ENCODE peak calls at places on chromosome 3, in four cellular contexts. One of them, this sample, is unnamed.
A peak's percentile ranks its signal among the peaks of the same experiment; 100 is the strongest.

GRCh38 chr3:22225161-22225560 is 474.2 kb upstream of the ZNF385D start:
- DNase-seq in cardiac muscle cell: peak; percentile 6
- DNase-seq in iPS-NIHi11: peak; percentile 9
- DNase-seq in activated CD8-positive, alpha-beta memory T cell treated with anti-CD3 and anti-CD28 coated beads, Interleukin-2, amount 50 U/mL, for 4 hours: no peak
- DNase-seq in this sample: no peak

GRCh38 chr3:153503873-153504272 is 341.8 kb downstream of the RAP2B start:
- DNase-seq in cardiac muscle cell: no peak
- DNase-seq in iPS-NIHi11: no peak
- DNase-seq in activated CD8-positive, alpha-beta memory T cell treated with anti-CD3 and anti-CD28 coated beads, Interleukin-2, amount 50 U/mL, for 4 hours: no peak
- DNase-seq in this sample: no peak

GRCh38 chr3:134353831-134354611 is 20.2 kb downstream of the AMOTL2 start:
- DNase-seq in cardiac muscle cell: no peak
- DNase-seq in iPS-NIHi11: no peak
- DNase-seq in activated CD8-positive, alpha-beta memory T cell treated with anti-CD3 and anti-CD28 coated beads, Interleukin-2, amount 50 U/mL, for 4 hours: no peak
- DNase-seq in this sample: no peak

GRCh38 chr3:105747621-105748165 is 121.1 kb downstream of the CBLB start:
- DNase-seq in cardiac muscle cell: no peak
- DNase-seq in iPS-NIHi11: no peak
- DNase-seq in activated CD8-positive, alpha-beta memory T cell treated with anti-CD3 and anti-CD28 coated beads, Interleukin-2, amount 50 U/mL, for 4 hours: no peak
- DNase-seq in this sample: no peak

GRCh38 chr3:14646589-14647413 is 4.8 kb upstream of the CCDC174 start:
- DNase-seq in cardiac muscle cell: no peak
- DNase-seq in iPS-NIHi11: peak; percentile 26
- DNase-seq in activated CD8-positive, alpha-beta memory T cell treated with anti-CD3 and anti-CD28 coated beads, Interleukin-2, amount 50 U/mL, for 4 hours: no peak
- DNase-seq in this sample: no peak

GRCh38 chr3:47825590-47825989 is 22.7 kb downstream of the DHX30 start:
- DNase-seq in cardiac muscle cell: no peak
- DNase-seq in iPS-NIHi11: no peak
- DNase-seq in activated CD8-positive, alpha-beta memory T cell treated with anti-CD3 and anti-CD28 coated beads, Interleukin-2, amount 50 U/mL, for 4 hours: no peak
- DNase-seq in this sample: no peak

GRCh38 chr3:12437861-12438260 is 46.4 kb upstream of the TSEN2 start:
- DNase-seq in cardiac muscle cell: no peak
- DNase-seq in iPS-NIHi11: no peak
- DNase-seq in activated CD8-positive, alpha-beta memory T cell treated with anti-CD3 and anti-CD28 coated beads, Interleukin-2, amount 50 U/mL, for 4 hours: no peak
- DNase-seq in this sample: no peak

GRCh38 chr3:19149388-19149787 is 1.1 kb downstream of the KCNH8 start:
- DNase-seq in cardiac muscle cell: peak; percentile 82
- DNase-seq in iPS-NIHi11: peak; percentile 54
- DNase-seq in activated CD8-positive, alpha-beta memory T cell treated with anti-CD3 and anti-CD28 coated beads, Interleukin-2, amount 50 U/mL, for 4 hours: no peak
- DNase-seq in this sample: peak; percentile 71

GRCh38 chr3:134132961-134133360 is 103.2 kb upstream of the SLCO2A1 start:
- DNase-seq in cardiac muscle cell: no peak
- DNase-seq in iPS-NIHi11: no peak
- DNase-seq in activated CD8-positive, alpha-beta memory T cell treated with anti-CD3 and anti-CD28 coated beads, Interleukin-2, amount 50 U/mL, for 4 hours: no peak
- DNase-seq in this sample: no peak

GRCh38 chr3:59321881-59322540 is 272.2 kb upstream of the CFAP20DC start:
- DNase-seq in cardiac muscle cell: no peak
- DNase-seq in iPS-NIHi11: no peak
- DNase-seq in activated CD8-positive, alpha-beta memory T cell treated with anti-CD3 and anti-CD28 coated beads, Interleukin-2, amount 50 U/mL, for 4 hours: no peak
- DNase-seq in this sample: no peak

GRCh38 chr3:71423151-71423906 is 160.2 kb downstream of the FOXP1 start:
- DNase-seq in cardiac muscle cell: no peak
- DNase-seq in iPS-NIHi11: no peak
- DNase-seq in activated CD8-positive, alpha-beta memory T cell treated with anti-CD3 and anti-CD28 coated beads, Interleukin-2, amount 50 U/mL, for 4 hours: no peak
- DNase-seq in this sample: no peak

GRCh38 chr3:2301361-2301760 is 202.7 kb downstream of the CNTN4 start:
- DNase-seq in cardiac muscle cell: no peak
- DNase-seq in iPS-NIHi11: no peak
- DNase-seq in activated CD8-positive, alpha-beta memory T cell treated with anti-CD3 and anti-CD28 coated beads, Interleukin-2, amount 50 U/mL, for 4 hours: no peak
- DNase-seq in this sample: no peak

GRCh38 chr3:195768831-195769303 is 42.9 kb downstream of the MUC4 start:
- DNase-seq in cardiac muscle cell: no peak
- DNase-seq in iPS-NIHi11: no peak
- DNase-seq in activated CD8-positive, alpha-beta memory T cell treated with anti-CD3 and anti-CD28 coated beads, Interleukin-2, amount 50 U/mL, for 4 hours: no peak
- DNase-seq in this sample: no peak